ENCODE peak calls at places on chromosomes 2 and 18, in four cellular contexts. U, K, B and F are unnamed samples.
A peak's percentile ranks its signal among the peaks of the same experiment; 100 is the strongest.

GRCh38 chr18:23135679-23136325 is 517 bp downstream of the CABLES1 start:
- DNase-seq in U (no peak), K (peak; percentile 18), B (no peak), F (no peak)

GRCh38 chr2:3100386-3100785 is 277.2 kb downstream of the EIPR1 start:
- DNase-seq in U (no peak), K (no peak), B (no peak), F (no peak)

GRCh38 chr2:64644240-64645013 is 9.3 kb downstream of the SERTAD2 start:
- DNase-seq in U (peak; percentile 87), K (no peak), B (peak; percentile 30), F (peak; percentile 61)

GRCh38 chr2:88517759-88518201 is 65.3 kb upstream of the FOXI3 start:
- DNase-seq in U (no peak), K (no peak), B (no peak), F (no peak)

GRCh38 chr2:60550151-60550983 is 3.1 kb downstream of the BCL11A start:
- DNase-seq in U (peak; percentile 81), K (peak; percentile 71), B (peak; percentile 47), F (peak; percentile 27)

GRCh38 chr2:151275291-151275690 is 13.6 kb upstream of the RBM43 start:
- DNase-seq in U (no peak), K (no peak), B (no peak), F (no peak)

GRCh38 chr18:21053127-21053526 is 58.5 kb downstream of the ROCK1 start:
- DNase-seq in U (no peak), K (peak; percentile 39), B (no peak), F (no peak)

GRCh38 chr2:182280128-182280527 is 146.7 kb downstream of the PDE1A start:
- DNase-seq in U (peak; percentile 18), K (no peak), B (no peak), F (no peak)

GRCh38 chr2:54475285-54475684 is 19.2 kb downstream of the SPTBN1 start:
- DNase-seq in U (no peak), K (no peak), B (no peak), F (no peak)

GRCh38 chr18:32922951-32923430 is 150.2 kb upstream of the KLHL14 start:
- DNase-seq in U (no peak), K (no peak), B (no peak), F (no peak)

GRCh38 chr18:24176727-24177416 is 38.0 kb downstream of the CABYR start:
- DNase-seq in U (peak; percentile 67), K (peak; percentile 37), B (no peak), F (peak; percentile 27)

GRCh38 chr2:36253086-36253485 is 102.5 kb upstream of the CRIM1 start:
- DNase-seq in U (no peak), K (no peak), B (no peak), F (no peak)

GRCh38 chr18:7575465-7576026 is 8.4 kb downstream of the PTPRM start:
- DNase-seq in U (no peak), K (no peak), B (no peak), F (no peak)

GRCh38 chr2:71702971-71703898 is 249.9 kb downstream of the DYSF start:
- DNase-seq in U (no peak), K (no peak), B (no peak), F (no peak)

GRCh38 chr2:168510125-168510756 is 54.2 kb downstream of the CERS6 start:
- DNase-seq in U (no peak), K (no peak), B (no peak), F (no peak)

GRCh38 chr2:234804704-234805103 is 147.1 kb upstream of the SH3BP4 start:
- DNase-seq in U (no peak), K (no peak), B (no peak), F (no peak)

GRCh38 chr2:69131983-69132675 is 119.2 kb downstream of the ANTXR1 start:
- DNase-seq in U (no peak), K (no peak), B (no peak), F (no peak)